ENCODE peak calls at places on chromosomes 13 and 19, in four cellular contexts. M is midbrain; W is effector CD4-positive, alpha-beta T cell; Q is stimulated activated CD8-positive, alpha-beta memory T cell treated with anti-CD3 and anti-CD28 coated beads, Interleukin-15, amount 100 ng/mL, for 1 hour. R is an unnamed sample.
A peak's percentile ranks its signal among the peaks of the same experiment; 100 is the strongest.

GRCh38 chr19:313169-313987 is 22.2 kb upstream of the PLPP2 start:
- DNase-seq in M (no peak), W (no peak), Q (no peak), R (no peak)

GRCh38 chr13:102440259-102440936 is 38.5 kb upstream of the FGF14 start:
- DNase-seq in M (no peak), W (no peak), Q (no peak), R (peak; percentile 49)

GRCh38 chr19:48565090-48565489 is 13.1 kb downstream of the SULT2B1 start:
- DNase-seq in M (no peak), W (no peak), Q (no peak), R (no peak)

GRCh38 chr19:2033825-2034159 is 17.3 kb downstream of the MKNK2 start:
- DNase-seq in M (no peak), W (no peak), Q (no peak), R (peak; percentile 34)

GRCh38 chr13:43303040-43303729 is 279.8 kb downstream of the DNAJC15 start:
- DNase-seq in M (peak; percentile 68), W (no peak), Q (no peak), R (no peak)

GRCh38 chr13:79995334-79995733 is 345.6 kb downstream of the SPRY2 start:
- DNase-seq in M (no peak), W (no peak), Q (no peak), R (no peak)

GRCh38 chr19:35451278-35452096 is 3.4 kb downstream of the FFAR2 start:
- DNase-seq in M (no peak), W (no peak), Q (no peak), R (no peak)

GRCh38 chr13:44719857-44720671 is 143.9 kb upstream of the TSC22D1 start:
- DNase-seq in M (no peak), W (no peak), Q (no peak), R (no peak)

GRCh38 chr19:43591904-43592772 is 3.8 kb downstream of the IRGQ start:
- DNase-seq in M (no peak), W (no peak), Q (no peak), R (no peak)

GRCh38 chr19:33282036-33282686 is 20.2 kb downstream of the CEBPA start:
- DNase-seq in M (no peak), W (no peak), Q (no peak), R (no peak)

GRCh38 chr13:26344980-26345379 is 91.1 kb downstream of the CDK8 start:
- DNase-seq in M (no peak), W (no peak), Q (no peak), R (no peak)

GRCh38 chr19:18319591-18320135 is 3.2 kb downstream of the LSM4 start:
- DNase-seq in M (no peak), W (no peak), Q (no peak), R (no peak)

GRCh38 chr19:44623626-44624025 is 10.3 kb downstream of the IGSF23 start:
- DNase-seq in M (no peak), W (no peak), Q (no peak), R (no peak)

GRCh38 chr19:34313188-34313587 is 51.8 kb upstream of the GPI start:
- DNase-seq in M (no peak), W (no peak), Q (no peak), R (no peak)

GRCh38 chr13:66532845-66533244 is 697.3 kb downstream of the PCDH9 start:
- DNase-seq in M (no peak), W (no peak), Q (no peak), R (no peak)

GRCh38 chr13:85825454-85825853 is 26.2 kb upstream of the SLITRK6 start:
- DNase-seq in M (no peak), W (no peak), Q (no peak), R (no peak)

GRCh38 chr13:38967446-38967845 is 23.2 kb downstream of the STOML3 start:
- DNase-seq in M (no peak), W (no peak), Q (no peak), R (no peak)

GRCh38 chr13:81929988-81930387 is 1589.1 kb upstream of the SPRY2 start:
- DNase-seq in M (peak; percentile 11), W (no peak), Q (no peak), R (no peak)

GRCh38 chr13:100130092-100130491 is 41.2 kb downstream of the PCCA start:
- DNase-seq in M (peak; percentile 20), W (no peak), Q (no peak), R (no peak)

GRCh38 chr13:59834801-59835200 is 328.9 kb downstream of the DIAPH3 start:
- DNase-seq in M (no peak), W (no peak), Q (no peak), R (no peak)

GRCh38 chr13:46633416-46633815 is 80.4 kb downstream of the LRCH1 start:
- DNase-seq in M (no peak), W (no peak), Q (no peak), R (no peak)

GRCh38 chr19:32197896-32198882 is 147.2 kb upstream of the ZNF507 start:
- DNase-seq in M (no peak), W (no peak), Q (no peak), R (no peak)

GRCh38 chr19:33812388-33813330 is 16.0 kb downstream of the KCTD15 start:
- DNase-seq in M (no peak), W (no peak), Q (no peak), R (no peak)

GRCh38 chr19:13983213-13983889 is 22.8 kb downstream of the RFX1 start:
- DNase-seq in M (no peak), W (no peak), Q (no peak), R (no peak)

GRCh38 chr19:18233224-18233825 is 7.1 kb upstream of the PDE4C start:
- DNase-seq in M (no peak), W (peak; percentile 35), Q (peak; percentile 14), R (peak; percentile 63)

GRCh38 chr19:43774103-43774939 is 6.5 kb downstream of the KCNN4 start:
- DNase-seq in M (peak; percentile 16), W (no peak), Q (no peak), R (peak; percentile 65)

GRCh38 chr19:7139095-7139494 is 69.6 kb downstream of the ZNF557 start:
- DNase-seq in M (no peak), W (no peak), Q (no peak), R (no peak)

GRCh38 chr19:7224205-7224833 is 69.9 kb downstream of the INSR start:
- DNase-seq in M (peak; percentile 49), W (no peak), Q (no peak), R (no peak)

GRCh38 chr13:29591310-29591709 is 4.2 kb downstream of the SLC7A1 start:
- DNase-seq in M (no peak), W (no peak), Q (no peak), R (no peak)

GRCh38 chr19:6048808-6049405 is 61.4 kb downstream of the RFX2 start:
- DNase-seq in M (peak; percentile 70), W (peak; percentile 75), Q (peak; percentile 54), R (peak; percentile 50)

GRCh38 chr19:28509079-28509895 is 703.7 kb downstream of the UQCRFS1 start:
- DNase-seq in M (no peak), W (no peak), Q (no peak), R (no peak)

GRCh38 chr19:8396563-8397203 is 6.5 kb downstream of the RAB11B start:
- DNase-seq in M (peak; percentile 70), W (peak; percentile 60), Q (peak; percentile 27), R (peak; percentile 68)

GRCh38 chr13:91579320-91579719 is 180.9 kb downstream of the GPC5 start:
- DNase-seq in M (no peak), W (no peak), Q (no peak), R (no peak)

GRCh38 chr13:32136061-32136460 is 104.5 kb downstream of the FRY start:
- DNase-seq in M (no peak), W (no peak), Q (no peak), R (no peak)

GRCh38 chr19:5718032-5718578 is 1.8 kb downstream of the LONP1 start:
- DNase-seq in M (no peak), W (no peak), Q (no peak), R (no peak)

GRCh38 chr13:76790519-76791289 is 95.5 kb downstream of the KCTD12 start:
- DNase-seq in M (no peak), W (no peak), Q (no peak), R (no peak)

GRCh38 chr13:74070065-74070464 is 64.1 kb downstream of the KLF12 start:
- DNase-seq in M (no peak), W (peak; percentile 26), Q (no peak), R (no peak)

GRCh38 chr13:27425918-27426630 is 1.7 kb downstream of the GTF3A start:
- DNase-seq in M (peak; percentile 22), W (peak; percentile 69), Q (peak; percentile 53), R (peak; percentile 47)

GRCh38 chr19:4369888-4370260 is 26.5 kb downstream of the MPND start:
- DNase-seq in M (peak; percentile 68), W (peak; percentile 59), Q (peak; percentile 47), R (no peak)